ENCODE peak calls at places on chromosomes 12 and 14, in five cellular contexts. L, H, M, X and N are unnamed samples.

GRCh38 chr12:54523637-54524036 is 25.8 kb upstream of the PDE1B start:
- DNase-seq in L (no peak), H (no peak), M (no peak), X (no peak), N (no peak)

GRCh38 chr12:2294651-2295475 is 242.1 kb downstream of the CACNA1C start:
- DNase-seq in L (peak; percentile 69), H (no peak), M (peak; percentile 73), X (no peak), N (no peak)

GRCh38 chr14:70663707-70664179 is 22.0 kb downstream of the TTC9 start:
- DNase-seq in L (peak; percentile 52), H (peak; percentile 17), M (peak; percentile 55), X (peak; percentile 22), N (no peak)

GRCh38 chr12:92550661-92551060 is 152.1 kb upstream of the PLEKHG7 start:
- DNase-seq in L (no peak), H (no peak), M (no peak), X (no peak), N (no peak)

GRCh38 chr12:130477221-130477620 is 139.5 kb downstream of the PIWIL1 start:
- DNase-seq in L (no peak), H (no peak), M (peak; percentile 85), X (no peak), N (no peak)

GRCh38 chr12:33531261-33531660 is 91.6 kb upstream of the SYT10 start:
- DNase-seq in L (no peak), H (no peak), M (no peak), X (no peak), N (no peak)

GRCh38 chr12:123907021-123907420 is 65.6 kb downstream of the CCDC92 start:
- DNase-seq in L (no peak), H (no peak), M (no peak), X (no peak), N (no peak)

GRCh38 chr12:126434412-126434811 is 1369.2 kb downstream of the AACS start:
- DNase-seq in L (no peak), H (no peak), M (no peak), X (no peak), N (no peak)

GRCh38 chr12:26158078-26158764 is 33.4 kb upstream of the BHLHE41 start:
- DNase-seq in L (no peak), H (no peak), M (no peak), X (no peak), N (no peak)

GRCh38 chr12:116910280-116910644 is 488 bp upstream of the FBXW8 start:
- DNase-seq in L (no peak), H (no peak), M (no peak), X (no peak), N (no peak)

GRCh38 chr12:51449569-51450246 is 25.1 kb downstream of the SLC4A8 start:
- DNase-seq in L (peak; percentile 39), H (no peak), M (no peak), X (no peak), N (no peak)

GRCh38 chr14:23436327-23437141 is 1.1 kb upstream of the MYH7 start:
- DNase-seq in L (no peak), H (no peak), M (peak; percentile 89), X (no peak), N (no peak)

GRCh38 chr12:58067610-58068387 is 126.4 kb downstream of the ATP23 start:
- DNase-seq in L (peak; percentile 57), H (no peak), M (no peak), X (no peak), N (no peak)

GRCh38 chr12:90024261-90024660 is 315.6 kb upstream of the ATP2B1 start:
- DNase-seq in L (peak; percentile 42), H (no peak), M (no peak), X (no peak), N (peak; percentile 30)

GRCh38 chr12:71661977-71662522 is 1.6 kb downstream of the ZFC3H1 start:
- DNase-seq in L (peak; percentile 84), H (no peak), M (no peak), X (no peak), N (peak; percentile 54)

GRCh38 chr12:121697093-121697698 is 15.4 kb upstream of the TMEM120B start:
- DNase-seq in L (peak; percentile 53), H (no peak), M (no peak), X (no peak), N (peak; percentile 62)

GRCh38 chr12:54608786-54609185 is 20.3 kb upstream of the PPP1R1A start:
- DNase-seq in L (no peak), H (no peak), M (no peak), X (no peak), N (no peak)

GRCh38 chr12:105455250-105455649 is 124.8 kb downstream of the C12orf75 start:
- DNase-seq in L (no peak), H (no peak), M (no peak), X (no peak), N (no peak)

GRCh38 chr12:80412343-80412953 is 31.6 kb upstream of the PTPRQ start:
- DNase-seq in L (peak; percentile 69), H (no peak), M (no peak), X (no peak), N (peak; percentile 56)

GRCh38 chr12:78308701-78309100 is 478.0 kb downstream of the NAV3 start:
- DNase-seq in L (no peak), H (no peak), M (no peak), X (no peak), N (no peak)

GRCh38 chr14:92863281-92863680 is 59.7 kb upstream of the CHGA start:
- DNase-seq in L (no peak), H (no peak), M (no peak), X (no peak), N (peak; percentile 79)

GRCh38 chr12:26286186-26286585 is 90.8 kb downstream of the SSPN start:
- DNase-seq in L (no peak), H (no peak), M (no peak), X (no peak), N (no peak)

GRCh38 chr14:32898876-32899275 is 39.8 kb upstream of the NPAS3 start:
- DNase-seq in L (no peak), H (no peak), M (no peak), X (no peak), N (no peak)

GRCh38 chr14:51419685-51420084 is 179.6 kb downstream of the TMX1 start:
- DNase-seq in L (no peak), H (no peak), M (no peak), X (no peak), N (no peak)

GRCh38 chr14:89443002-89443660 is 26.1 kb upstream of the FOXN3 start:
- DNase-seq in L (peak; percentile 66), H (no peak), M (no peak), X (no peak), N (peak; percentile 36)

GRCh38 chr14:88488081-88488480 is 66.7 kb downstream of the PTPN21 start:
- DNase-seq in L (no peak), H (no peak), M (no peak), X (no peak), N (no peak)

GRCh38 chr12:4044736-4045432 is 171.7 kb upstream of the PARP11 start:
- DNase-seq in L (no peak), H (no peak), M (no peak), X (no peak), N (no peak)

GRCh38 chr12:116483959-116484699 is 75.1 kb upstream of the MAP1LC3B2 start:
- DNase-seq in L (no peak), H (no peak), M (no peak), X (no peak), N (no peak)

GRCh38 chr12:105427883-105428282 is 97.4 kb downstream of the C12orf75 start:
- DNase-seq in L (peak; percentile 33), H (no peak), M (no peak), X (no peak), N (peak; percentile 76)

GRCh38 chr14:20278414-20278813 is 27.3 kb downstream of the TTC5 start:
- DNase-seq in L (peak; percentile 23), H (no peak), M (no peak), X (no peak), N (peak; percentile 21)

GRCh38 chr12:53143355-53143754 is 37.2 kb upstream of the ZNF740 start:
- DNase-seq in L (no peak), H (no peak), M (no peak), X (no peak), N (no peak)

GRCh38 chr12:53145383-53145782 is 35.1 kb upstream of the ZNF740 start:
- DNase-seq in L (peak; percentile 42), H (no peak), M (peak; percentile 73), X (peak; percentile 26), N (no peak)

GRCh38 chr12:53145861-53146260 is 34.7 kb upstream of the ZNF740 start:
- DNase-seq in L (no peak), H (no peak), M (no peak), X (no peak), N (no peak)

GRCh38 chr12:53147181-53147580 is 33.3 kb upstream of the ZNF740 start:
- DNase-seq in L (no peak), H (no peak), M (no peak), X (no peak), N (no peak)

DNA sequence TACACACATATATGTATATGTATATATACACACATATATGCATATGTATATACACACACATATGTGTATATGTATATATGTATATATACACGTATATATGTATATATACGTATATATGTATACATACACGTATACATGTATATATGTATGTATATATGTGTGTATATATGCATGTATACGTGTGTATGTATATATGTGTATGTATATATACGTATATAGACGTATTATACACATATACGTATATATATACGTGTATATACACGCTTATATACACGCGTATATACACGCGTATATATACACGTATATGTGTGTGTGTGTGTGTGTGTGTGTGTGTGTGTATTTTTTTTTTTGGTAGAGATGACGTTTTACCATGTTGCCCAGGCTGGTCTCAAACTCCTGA is 32.9 kb upstream of the ZNF740 start:
- DNase-seq in L (no peak), H (no peak), M (no peak), X (no peak), N (no peak)
- TF ChIP-seq POLR2A in L (no peak), H (no peak), M (no peak), X (no peak), N (no peak)

GRCh38 chr14:103879570-103880333 is 32.4 kb upstream of the PPP1R13B start:
- DNase-seq in L (no peak), H (no peak), M (peak; percentile 88), X (peak; percentile 95), N (no peak)
- TF ChIP-seq POLR2A in L (no peak), H (no peak), M (no peak), X (peak; percentile 65), N (no peak)

DNA sequence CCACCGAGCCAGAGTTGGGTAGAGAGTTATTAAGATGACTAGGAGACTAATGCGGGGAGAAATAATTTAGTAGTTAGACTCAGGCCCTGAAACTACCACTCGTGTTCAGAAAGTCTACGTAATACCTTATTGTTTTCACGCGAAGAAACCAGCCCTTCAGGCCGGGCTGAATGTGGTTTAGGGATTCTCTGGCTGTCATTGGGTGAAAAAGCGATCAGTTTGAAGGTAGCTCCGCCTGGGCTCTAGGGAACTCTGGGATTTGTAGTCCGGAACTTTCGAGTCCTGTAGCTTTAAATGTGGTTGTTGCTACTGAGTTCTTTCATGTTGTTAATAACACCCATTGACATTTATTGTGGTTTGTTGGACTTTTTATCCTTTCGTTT is 549 bp upstream of the WDR89 start:
- DNase-seq in L (peak; percentile 96), H (peak; percentile 90), M (peak; percentile 95), X (peak; percentile 82), N (peak; percentile 96)
- TF ChIP-seq POLR2A in L (no peak), H (no peak), M (no peak), X (no peak), N (peak; percentile 22)

GRCh38 chr12:111446631-111447570 is 41.2 kb downstream of the SH2B3 start:
- DNase-seq in L (no peak), H (no peak), M (peak; percentile 54), X (peak; percentile 9), N (no peak)
- TF ChIP-seq POLR2A in L (no peak), H (no peak), M (no peak), X (no peak), N (no peak)